ENCODE peak calls at places on chromosomes 13 and 19, in six cellular contexts. One of them, this sample, is unnamed.

GRCh38 chr19:3122512-3122870 is 13.3 kb upstream of the GNA15 start:
- DNase-seq in upper lobe of left lung: peak
- DNase-seq in tibial nerve: no peak
- DNase-seq in IMR-90: no peak
- DNase-seq in effector memory CD4-positive, alpha-beta T cell: no peak
- DNase-seq in uterus: no peak
- DNase-seq in this sample: no peak

GRCh38 chr19:52048604-52049493 is at the start of gene ZNF432:
- DNase-seq in upper lobe of left lung: peak
- DNase-seq in effector memory CD4-positive, alpha-beta T cell: peak
- DNase-seq in uterus: peak
- DNase-seq in tibial nerve: peak
- DNase-seq in IMR-90: peak
- DNase-seq in this sample: peak

GRCh38 chr13:40993119-40993518 is 26.0 kb downstream of the ELF1 start:
- DNase-seq in IMR-90: no peak
- DNase-seq in upper lobe of left lung: peak
- DNase-seq in effector memory CD4-positive, alpha-beta T cell: no peak
- DNase-seq in tibial nerve: no peak
- DNase-seq in uterus: no peak
- DNase-seq in this sample: no peak

GRCh38 chr13:27199691-27200090 is 28.1 kb upstream of the USP12 start:
- DNase-seq in tibial nerve: no peak
- DNase-seq in effector memory CD4-positive, alpha-beta T cell: no peak
- DNase-seq in IMR-90: no peak
- DNase-seq in upper lobe of left lung: no peak
- DNase-seq in uterus: no peak
- DNase-seq in this sample: no peak

GRCh38 chr13:86193281-86193680 is 394.1 kb upstream of the SLITRK6 start:
- DNase-seq in IMR-90: no peak
- DNase-seq in upper lobe of left lung: no peak
- DNase-seq in uterus: no peak
- DNase-seq in effector memory CD4-positive, alpha-beta T cell: no peak
- DNase-seq in tibial nerve: no peak
- DNase-seq in this sample: no peak

GRCh38 chr19:18765224-18765623 is 25.9 kb downstream of the COMP start:
- DNase-seq in uterus: no peak
- DNase-seq in tibial nerve: no peak
- DNase-seq in effector memory CD4-positive, alpha-beta T cell: no peak
- DNase-seq in IMR-90: no peak
- DNase-seq in upper lobe of left lung: peak
- DNase-seq in this sample: no peak

GRCh38 chr19:823565-824121 is 1.9 kb upstream of the PLPPR3 start:
- DNase-seq in IMR-90: no peak
- DNase-seq in effector memory CD4-positive, alpha-beta T cell: no peak
- DNase-seq in uterus: no peak
- DNase-seq in upper lobe of left lung: no peak
- DNase-seq in tibial nerve: no peak
- DNase-seq in this sample: no peak

GRCh38 chr13:100789968-100790367 is 115.4 kb upstream of the TMTC4 start:
- DNase-seq in IMR-90: no peak
- DNase-seq in uterus: no peak
- DNase-seq in upper lobe of left lung: no peak
- DNase-seq in tibial nerve: no peak
- DNase-seq in effector memory CD4-positive, alpha-beta T cell: no peak
- DNase-seq in this sample: no peak

GRCh38 chr13:73922728-73923393 is 211.3 kb downstream of the KLF12 start:
- DNase-seq in IMR-90: peak
- DNase-seq in tibial nerve: no peak
- DNase-seq in upper lobe of left lung: no peak
- DNase-seq in effector memory CD4-positive, alpha-beta T cell: no peak
- DNase-seq in uterus: no peak
- DNase-seq in this sample: no peak
- H3K27ac ChIP-seq in IMR-90: no peak
- H3K27ac ChIP-seq in tibial nerve: no peak
- H3K27ac ChIP-seq in upper lobe of left lung: no peak
- H3K27ac ChIP-seq in effector memory CD4-positive, alpha-beta T cell: no peak
- H3K27ac ChIP-seq in uterus: no peak
- H3K27ac ChIP-seq in this sample: no peak

GRCh38 chr19:54001496-54001895 is 10.1 kb downstream of the CACNG6 start:
- DNase-seq in tibial nerve: no peak
- DNase-seq in uterus: no peak
- DNase-seq in IMR-90: no peak
- DNase-seq in effector memory CD4-positive, alpha-beta T cell: no peak
- DNase-seq in upper lobe of left lung: no peak
- DNase-seq in this sample: no peak
- H3K27ac ChIP-seq in tibial nerve: no peak
- H3K27ac ChIP-seq in uterus: no peak
- H3K27ac ChIP-seq in IMR-90: no peak
- H3K27ac ChIP-seq in effector memory CD4-positive, alpha-beta T cell: no peak
- H3K27ac ChIP-seq in upper lobe of left lung: no peak
- H3K27ac ChIP-seq in this sample: no peak

DNA sequence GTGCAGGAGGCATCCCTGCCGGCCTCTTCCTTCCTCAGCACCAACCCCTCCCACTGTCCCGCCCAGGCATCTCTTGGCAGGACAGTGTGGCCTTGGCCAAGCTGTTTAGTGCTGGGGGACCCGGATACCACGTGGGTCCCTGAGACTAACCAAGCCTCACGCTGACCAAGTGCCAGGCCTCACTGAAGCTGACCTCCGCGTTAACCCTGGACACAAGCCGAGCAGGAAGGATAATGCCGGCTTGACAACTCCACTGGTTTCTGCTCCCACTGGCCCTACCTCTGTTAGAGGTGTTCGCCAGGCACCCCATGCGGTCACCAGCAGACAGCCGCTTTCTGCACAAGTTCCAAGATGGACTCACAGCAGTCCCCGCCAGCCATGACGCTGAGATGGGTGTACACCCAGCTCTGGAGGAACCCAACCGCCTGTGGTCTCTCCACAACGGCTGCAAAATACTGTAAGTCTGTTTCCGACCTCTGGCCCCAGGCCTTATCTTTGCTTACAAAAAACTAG is 12.4 kb downstream of the GRTP1 start:
- DNase-seq in tibial nerve: no peak
- DNase-seq in upper lobe of left lung: no peak
- DNase-seq in IMR-90: no peak
- DNase-seq in uterus: peak
- DNase-seq in effector memory CD4-positive, alpha-beta T cell: no peak
- DNase-seq in this sample: no peak
- H3K27ac ChIP-seq in tibial nerve: no peak
- H3K27ac ChIP-seq in upper lobe of left lung: no peak
- H3K27ac ChIP-seq in IMR-90: no peak
- H3K27ac ChIP-seq in uterus: no peak
- H3K27ac ChIP-seq in effector memory CD4-positive, alpha-beta T cell: no peak
- H3K27ac ChIP-seq in this sample: no peak

GRCh38 chr19:30344446-30345425 is 27.4 kb upstream of the ZNF536 start:
- DNase-seq in upper lobe of left lung: no peak
- DNase-seq in uterus: no peak
- DNase-seq in IMR-90: no peak
- DNase-seq in effector memory CD4-positive, alpha-beta T cell: no peak
- DNase-seq in tibial nerve: no peak
- DNase-seq in this sample: no peak

GRCh38 chr19:30341646-30342201 is 30.5 kb upstream of the ZNF536 start:
- DNase-seq in tibial nerve: no peak
- DNase-seq in IMR-90: no peak
- DNase-seq in uterus: no peak
- DNase-seq in effector memory CD4-positive, alpha-beta T cell: no peak
- DNase-seq in upper lobe of left lung: no peak
- DNase-seq in this sample: no peak

GRCh38 chr19:30349131-30349730 is 23.0 kb upstream of the ZNF536 start:
- DNase-seq in upper lobe of left lung: no peak
- DNase-seq in uterus: no peak
- DNase-seq in effector memory CD4-positive, alpha-beta T cell: no peak
- DNase-seq in IMR-90: no peak
- DNase-seq in tibial nerve: no peak
- DNase-seq in this sample: no peak

GRCh38 chr19:30342901-30343300 is 29.3 kb upstream of the ZNF536 start:
- DNase-seq in uterus: no peak
- DNase-seq in upper lobe of left lung: no peak
- DNase-seq in tibial nerve: no peak
- DNase-seq in IMR-90: no peak
- DNase-seq in effector memory CD4-positive, alpha-beta T cell: no peak
- DNase-seq in this sample: no peak

DNA sequence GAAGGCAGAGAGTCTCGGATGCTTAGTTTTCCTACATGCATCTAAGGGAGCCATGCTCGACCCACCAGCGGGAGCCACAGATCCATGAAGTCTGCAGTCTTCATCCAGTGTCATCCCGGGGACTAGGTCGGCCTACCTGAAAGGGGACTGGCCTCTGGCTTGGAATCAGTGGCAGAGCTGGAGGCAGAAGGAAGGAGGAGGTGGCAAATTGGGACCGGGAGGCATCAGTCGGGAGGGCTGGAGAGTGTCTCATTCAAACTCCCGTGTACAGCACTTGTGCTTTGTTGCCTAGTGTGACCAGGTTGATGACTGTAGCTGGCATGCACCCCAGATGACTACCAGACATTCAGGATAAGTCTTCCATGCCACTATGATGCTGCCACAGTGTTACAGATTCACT is 26.5 kb upstream of the ZNF536 start:
- DNase-seq in IMR-90: no peak
- DNase-seq in upper lobe of left lung: no peak
- DNase-seq in uterus: no peak
- DNase-seq in effector memory CD4-positive, alpha-beta T cell: no peak
- DNase-seq in tibial nerve: no peak
- DNase-seq in this sample: no peak
- H3K27ac ChIP-seq in IMR-90: no peak
- H3K27ac ChIP-seq in upper lobe of left lung: no peak
- H3K27ac ChIP-seq in uterus: no peak
- H3K27ac ChIP-seq in effector memory CD4-positive, alpha-beta T cell: no peak
- H3K27ac ChIP-seq in tibial nerve: no peak
- H3K27ac ChIP-seq in this sample: no peak

GRCh38 chr19:11452814-11453335 is 17.4 kb downstream of the PRKCSH start:
- DNase-seq in upper lobe of left lung: no peak
- DNase-seq in effector memory CD4-positive, alpha-beta T cell: no peak
- DNase-seq in tibial nerve: no peak
- DNase-seq in IMR-90: no peak
- DNase-seq in uterus: no peak
- DNase-seq in this sample: no peak

GRCh38 chr19:11451942-11452813 is 16.7 kb downstream of the PRKCSH start:
- DNase-seq in upper lobe of left lung: no peak
- DNase-seq in IMR-90: no peak
- DNase-seq in tibial nerve: no peak
- DNase-seq in effector memory CD4-positive, alpha-beta T cell: no peak
- DNase-seq in uterus: no peak
- DNase-seq in this sample: no peak

GRCh38 chr19:11453468-11454341 is 18.3 kb downstream of the PRKCSH start:
- DNase-seq in effector memory CD4-positive, alpha-beta T cell: no peak
- DNase-seq in IMR-90: no peak
- DNase-seq in uterus: no peak
- DNase-seq in upper lobe of left lung: no peak
- DNase-seq in tibial nerve: no peak
- DNase-seq in this sample: no peak

GRCh38 chr19:11450570-11451326 is 15.3 kb downstream of the PRKCSH start:
- DNase-seq in IMR-90: no peak
- DNase-seq in upper lobe of left lung: no peak
- DNase-seq in tibial nerve: no peak
- DNase-seq in uterus: no peak
- DNase-seq in effector memory CD4-positive, alpha-beta T cell: no peak
- DNase-seq in this sample: no peak

DNA sequence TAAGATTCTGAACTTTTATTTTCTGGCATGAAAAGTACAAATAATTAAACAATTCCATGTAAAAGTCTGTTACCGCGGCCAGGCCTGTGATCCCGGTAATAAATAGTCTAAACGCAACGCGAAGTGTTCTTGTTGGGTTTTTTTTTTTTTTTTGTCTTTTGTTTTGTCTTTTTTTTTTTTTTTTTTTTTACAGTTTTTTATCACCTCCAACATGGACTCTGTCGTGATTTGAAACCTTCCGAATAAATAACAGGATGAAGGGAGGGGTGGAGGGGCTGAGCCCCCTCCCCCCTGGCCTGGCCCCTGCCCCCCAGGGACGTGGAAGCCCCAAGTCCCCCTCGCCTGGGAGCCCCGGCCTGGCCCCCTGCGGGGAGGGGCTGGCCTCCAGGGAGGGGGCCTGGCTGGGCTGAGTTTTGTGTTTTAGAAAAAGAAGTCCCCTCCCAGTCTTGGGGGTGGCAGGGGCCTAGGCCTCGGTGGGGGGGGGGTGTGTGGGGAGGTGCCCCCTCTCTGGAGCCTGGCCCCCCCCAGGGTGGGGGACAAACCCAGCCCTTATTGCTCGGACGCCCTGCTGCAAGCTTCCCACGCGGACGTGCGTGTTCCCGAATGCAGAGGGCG is 16.0 kb downstream of the PRKCSH start:
- DNase-seq in uterus: no peak
- DNase-seq in upper lobe of left lung: no peak
- DNase-seq in effector memory CD4-positive, alpha-beta T cell: no peak
- DNase-seq in IMR-90: no peak
- DNase-seq in tibial nerve: no peak
- DNase-seq in this sample: no peak
- H3K27ac ChIP-seq in uterus: no peak
- H3K27ac ChIP-seq in upper lobe of left lung: no peak
- H3K27ac ChIP-seq in effector memory CD4-positive, alpha-beta T cell: no peak
- H3K27ac ChIP-seq in IMR-90: no peak
- H3K27ac ChIP-seq in tibial nerve: no peak
- H3K27ac ChIP-seq in this sample: peak

GRCh38 chr19:45729774-45730388 is 815 bp downstream of the FBXO46 start:
- DNase-seq in IMR-90: no peak
- DNase-seq in tibial nerve: no peak
- DNase-seq in effector memory CD4-positive, alpha-beta T cell: no peak
- DNase-seq in uterus: no peak
- DNase-seq in upper lobe of left lung: no peak
- DNase-seq in this sample: no peak
- H3K27ac ChIP-seq in IMR-90: peak
- H3K27ac ChIP-seq in tibial nerve: peak
- H3K27ac ChIP-seq in effector memory CD4-positive, alpha-beta T cell: peak
- H3K27ac ChIP-seq in uterus: peak
- H3K27ac ChIP-seq in upper lobe of left lung: peak
- H3K27ac ChIP-seq in this sample: no peak

GRCh38 chr13:32964987-32965386 is 51.2 kb upstream of the KL start:
- DNase-seq in IMR-90: no peak
- DNase-seq in tibial nerve: no peak
- DNase-seq in upper lobe of left lung: no peak
- DNase-seq in uterus: no peak
- DNase-seq in effector memory CD4-positive, alpha-beta T cell: no peak
- DNase-seq in this sample: no peak

DNA sequence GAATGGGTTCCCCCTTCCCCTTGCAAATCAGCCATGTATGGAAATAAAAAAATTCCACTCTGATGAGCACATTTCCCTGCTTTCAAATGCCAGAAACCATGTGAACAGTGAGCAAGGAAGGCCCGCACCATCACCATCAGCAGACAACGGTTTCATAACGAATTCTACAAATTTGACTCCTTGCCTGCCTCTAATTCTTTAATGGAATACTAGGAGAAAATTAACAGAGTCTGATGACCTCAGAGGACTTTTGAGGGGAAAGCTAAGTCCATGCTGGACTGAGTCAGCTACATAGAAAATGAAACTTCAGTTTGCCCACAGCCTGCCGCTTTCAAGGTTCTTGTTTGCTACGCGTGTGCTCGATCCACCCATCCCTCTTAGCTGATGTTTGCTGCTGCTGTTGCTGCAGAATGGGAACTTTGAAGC is 46.7 kb upstream of the KL start:
- DNase-seq in uterus: peak
- DNase-seq in IMR-90: peak
- DNase-seq in effector memory CD4-positive, alpha-beta T cell: no peak
- DNase-seq in tibial nerve: no peak
- DNase-seq in upper lobe of left lung: no peak
- DNase-seq in this sample: no peak
- H3K27ac ChIP-seq in uterus: peak
- H3K27ac ChIP-seq in IMR-90: no peak
- H3K27ac ChIP-seq in effector memory CD4-positive, alpha-beta T cell: no peak
- H3K27ac ChIP-seq in tibial nerve: peak
- H3K27ac ChIP-seq in upper lobe of left lung: peak
- H3K27ac ChIP-seq in this sample: peak